ENCODE peak calls at places on chromosomes 11 and 22, in four cellular contexts. One of them, this sample, is unnamed.

GRCh38 chr11:67048515-67048914 is 8.1 kb upstream of the RHOD start:
- DNase-seq in GM23338: no peak
- DNase-seq in PC-3: no peak
- DNase-seq in hepatocyte: no peak
- DNase-seq in this sample: no peak

GRCh38 chr22:32555546-32555945 is 80.9 kb downstream of the FBXO7 start:
- DNase-seq in GM23338: no peak
- DNase-seq in PC-3: no peak
- DNase-seq in hepatocyte: no peak
- DNase-seq in this sample: no peak

GRCh38 chr22:47357493-47357892 is 595.0 kb downstream of the TBC1D22A start:
- DNase-seq in GM23338: no peak
- DNase-seq in PC-3: no peak
- DNase-seq in hepatocyte: no peak
- DNase-seq in this sample: no peak

GRCh38 chr11:122632178-122632824 is 23.2 kb upstream of the UBASH3B start:
- DNase-seq in GM23338: no peak
- DNase-seq in PC-3: no peak
- DNase-seq in hepatocyte: no peak
- DNase-seq in this sample: no peak

GRCh38 chr22:42639541-42640241 is 710 bp downstream of the ATP5MGL start:
- DNase-seq in GM23338: no peak
- DNase-seq in PC-3: no peak
- DNase-seq in hepatocyte: peak
- DNase-seq in this sample: no peak

GRCh38 chr22:50581950-50582561 is 593 bp downstream of the CHKB start:
- DNase-seq in GM23338: no peak
- DNase-seq in PC-3: no peak
- DNase-seq in hepatocyte: no peak
- DNase-seq in this sample: peak

GRCh38 chr11:25094085-25094802 is 597.4 kb downstream of the LUZP2 start:
- DNase-seq in GM23338: no peak
- DNase-seq in PC-3: no peak
- DNase-seq in hepatocyte: peak
- DNase-seq in this sample: no peak

GRCh38 chr11:122226810-122227379 is 110.9 kb upstream of the BLID start:
- DNase-seq in GM23338: no peak
- DNase-seq in PC-3: no peak
- DNase-seq in hepatocyte: no peak
- DNase-seq in this sample: no peak

GRCh38 chr11:638616-639323 is 1.7 kb downstream of the DRD4 start:
- DNase-seq in GM23338: peak
- DNase-seq in PC-3: no peak
- DNase-seq in hepatocyte: peak
- DNase-seq in this sample: no peak

GRCh38 chr11:117182551-117182935 is 4.0 kb downstream of the SIDT2 start:
- DNase-seq in GM23338: no peak
- DNase-seq in PC-3: no peak
- DNase-seq in hepatocyte: no peak
- DNase-seq in this sample: no peak

GRCh38 chr11:64220271-64220670 is 5.7 kb downstream of the TRPT1 start:
- DNase-seq in GM23338: no peak
- DNase-seq in PC-3: no peak
- DNase-seq in hepatocyte: no peak
- DNase-seq in this sample: no peak

GRCh38 chr11:62555464-62556092 is 9.0 kb upstream of the AHNAK start:
- DNase-seq in GM23338: peak
- DNase-seq in PC-3: peak
- DNase-seq in hepatocyte: peak
- DNase-seq in this sample: peak

GRCh38 chr11:10236850-10237249 is 57.2 kb downstream of the SBF2 start:
- DNase-seq in GM23338: no peak
- DNase-seq in PC-3: no peak
- DNase-seq in hepatocyte: no peak
- DNase-seq in this sample: no peak

GRCh38 chr11:68673991-68674390 is 10.4 kb upstream of the GAL start:
- DNase-seq in GM23338: no peak
- DNase-seq in PC-3: no peak
- DNase-seq in hepatocyte: no peak
- DNase-seq in this sample: no peak

GRCh38 chr11:2379471-2380174 is 2.5 kb downstream of the CD81 start:
- DNase-seq in GM23338: no peak
- DNase-seq in PC-3: no peak
- DNase-seq in hepatocyte: no peak
- DNase-seq in this sample: no peak

GRCh38 chr11:25628030-25628429 is 703.9 kb upstream of the ANO3 start:
- DNase-seq in GM23338: no peak
- DNase-seq in PC-3: no peak
- DNase-seq in hepatocyte: no peak
- DNase-seq in this sample: no peak

GRCh38 chr11:66002648-66003225 is 434 bp downstream of the BANF1 start:
- DNase-seq in GM23338: peak
- DNase-seq in PC-3: peak
- DNase-seq in hepatocyte: no peak
- DNase-seq in this sample: no peak

GRCh38 chr11:120106354-120106753 is 31.6 kb downstream of the TRIM29 start:
- DNase-seq in GM23338: no peak
- DNase-seq in PC-3: no peak
- DNase-seq in hepatocyte: no peak
- DNase-seq in this sample: no peak

GRCh38 chr11:46431211-46431610 is 39.6 kb upstream of the CHRM4 start:
- DNase-seq in GM23338: no peak
- DNase-seq in PC-3: no peak
- DNase-seq in hepatocyte: no peak
- DNase-seq in this sample: no peak

GRCh38 chr11:85961930-85962363 is 106.8 kb downstream of the CCDC83 start:
- DNase-seq in GM23338: no peak
- DNase-seq in PC-3: no peak
- DNase-seq in hepatocyte: no peak
- DNase-seq in this sample: no peak

GRCh38 chr11:1516273-1517067 is 29.9 kb upstream of the MOB2 start:
- DNase-seq in GM23338: no peak
- DNase-seq in PC-3: peak
- DNase-seq in hepatocyte: no peak
- DNase-seq in this sample: no peak

GRCh38 chr11:65864758-65865471 is 4.7 kb downstream of the MUS81 start:
- DNase-seq in GM23338: no peak
- DNase-seq in PC-3: no peak
- DNase-seq in hepatocyte: no peak
- DNase-seq in this sample: no peak

GRCh38 chr22:48621085-48621484 is 1206.6 kb downstream of the BRD1 start:
- DNase-seq in GM23338: no peak
- DNase-seq in PC-3: no peak
- DNase-seq in hepatocyte: no peak
- DNase-seq in this sample: no peak

GRCh38 chr11:122979815-122980656 is 1.6 kb downstream of the BSX start:
- DNase-seq in GM23338: peak
- DNase-seq in PC-3: no peak
- DNase-seq in hepatocyte: no peak
- DNase-seq in this sample: no peak

GRCh38 chr11:88179141-88179540 is 3.9 kb upstream of the RAB38 start:
- DNase-seq in GM23338: no peak
- DNase-seq in PC-3: peak
- DNase-seq in hepatocyte: no peak
- DNase-seq in this sample: no peak

GRCh38 chr11:96620464-96621044 is 230.7 kb downstream of the JRKL start:
- DNase-seq in GM23338: no peak
- DNase-seq in PC-3: no peak
- DNase-seq in hepatocyte: no peak
- DNase-seq in this sample: no peak

DNA sequence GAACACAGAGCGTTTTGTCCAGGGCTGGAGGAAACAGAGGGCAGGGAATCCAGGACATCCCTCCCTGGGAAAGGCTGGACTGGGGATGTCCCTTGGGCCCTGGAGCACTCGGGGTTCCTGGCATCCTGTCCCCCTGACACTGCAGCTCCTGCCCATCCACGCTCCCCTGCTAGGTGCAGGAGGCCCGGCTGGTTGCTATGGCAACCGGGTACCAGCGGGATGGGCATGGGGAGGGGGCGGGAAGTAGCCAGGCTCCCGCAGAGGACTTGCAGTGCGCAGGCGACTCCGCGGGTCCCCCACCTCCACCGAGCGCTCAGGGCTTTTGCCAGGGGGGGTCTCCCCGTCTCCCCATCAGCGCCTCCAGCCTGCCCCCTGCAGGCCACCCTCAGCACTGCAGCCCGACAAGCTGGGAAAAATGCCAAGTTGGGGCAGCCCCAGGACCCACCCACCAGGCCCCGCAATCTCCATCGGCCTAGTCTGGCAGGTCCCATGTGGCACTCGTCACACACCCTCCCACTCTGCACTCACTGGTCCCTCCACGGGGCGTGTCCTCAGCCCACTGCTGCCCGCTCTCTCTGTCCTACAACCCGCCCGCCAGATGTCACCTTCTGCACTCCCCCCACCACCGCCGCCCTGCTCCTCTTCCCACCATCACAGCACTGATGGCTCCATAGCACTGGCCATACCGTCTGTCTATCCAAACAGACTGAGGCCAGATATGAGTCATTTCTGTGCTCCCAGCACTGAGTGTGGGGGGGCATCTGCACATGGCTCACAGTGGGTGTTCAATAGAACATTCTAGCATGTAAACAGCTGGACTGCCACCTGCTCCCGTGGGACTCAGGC is 31.5 kb downstream of the KIAA0930 start:
- DNase-seq in GM23338: peak
- DNase-seq in PC-3: peak
- DNase-seq in hepatocyte: no peak
- DNase-seq in this sample: no peak
- TF ChIP-seq EZH2phosphoT487 in GM23338: no peak
- TF ChIP-seq EZH2phosphoT487 in PC-3: no peak
- TF ChIP-seq EZH2phosphoT487 in hepatocyte: no peak
- TF ChIP-seq EZH2phosphoT487 in this sample: no peak

GRCh38 chr22:38312261-38312800 is 4.9 kb downstream of the CSNK1E start:
- DNase-seq in GM23338: no peak
- DNase-seq in PC-3: no peak
- DNase-seq in hepatocyte: peak
- DNase-seq in this sample: no peak

GRCh38 chr22:38310518-38311330 is 6.5 kb downstream of the CSNK1E start:
- DNase-seq in GM23338: no peak
- DNase-seq in PC-3: no peak
- DNase-seq in hepatocyte: peak
- DNase-seq in this sample: no peak

GRCh38 chr22:38311331-38311635 is 6.0 kb downstream of the CSNK1E start:
- DNase-seq in GM23338: no peak
- DNase-seq in PC-3: no peak
- DNase-seq in hepatocyte: no peak
- DNase-seq in this sample: peak

GRCh38 chr22:38308791-38309498 is 8.3 kb downstream of the CSNK1E start:
- DNase-seq in GM23338: no peak
- DNase-seq in PC-3: no peak
- DNase-seq in hepatocyte: peak
- DNase-seq in this sample: no peak

GRCh38 chr22:38309614-38310517 is 7.4 kb downstream of the CSNK1E start:
- DNase-seq in GM23338: no peak
- DNase-seq in PC-3: no peak
- DNase-seq in hepatocyte: peak
- DNase-seq in this sample: no peak
- H3K4me3 ChIP-seq in GM23338: no peak
- H3K4me3 ChIP-seq in PC-3: no peak
- H3K4me3 ChIP-seq in hepatocyte: no peak
- H3K4me3 ChIP-seq in this sample: no peak

GRCh38 chr22:24090581-24090980 is 79.5 kb downstream of the CABIN1 start:
- DNase-seq in GM23338: no peak
- DNase-seq in PC-3: no peak
- DNase-seq in hepatocyte: no peak
- DNase-seq in this sample: no peak

GRCh38 chr22:24093855-24094254 is 82.8 kb downstream of the CABIN1 start:
- DNase-seq in GM23338: peak
- DNase-seq in PC-3: no peak
- DNase-seq in hepatocyte: no peak
- DNase-seq in this sample: no peak

GRCh38 chr22:24088796-24089195 is 77.7 kb downstream of the CABIN1 start:
- DNase-seq in GM23338: peak
- DNase-seq in PC-3: no peak
- DNase-seq in hepatocyte: no peak
- DNase-seq in this sample: no peak

GRCh38 chr22:24089951-24090350 is 78.8 kb downstream of the CABIN1 start:
- DNase-seq in GM23338: no peak
- DNase-seq in PC-3: no peak
- DNase-seq in hepatocyte: no peak
- DNase-seq in this sample: no peak

DNA sequence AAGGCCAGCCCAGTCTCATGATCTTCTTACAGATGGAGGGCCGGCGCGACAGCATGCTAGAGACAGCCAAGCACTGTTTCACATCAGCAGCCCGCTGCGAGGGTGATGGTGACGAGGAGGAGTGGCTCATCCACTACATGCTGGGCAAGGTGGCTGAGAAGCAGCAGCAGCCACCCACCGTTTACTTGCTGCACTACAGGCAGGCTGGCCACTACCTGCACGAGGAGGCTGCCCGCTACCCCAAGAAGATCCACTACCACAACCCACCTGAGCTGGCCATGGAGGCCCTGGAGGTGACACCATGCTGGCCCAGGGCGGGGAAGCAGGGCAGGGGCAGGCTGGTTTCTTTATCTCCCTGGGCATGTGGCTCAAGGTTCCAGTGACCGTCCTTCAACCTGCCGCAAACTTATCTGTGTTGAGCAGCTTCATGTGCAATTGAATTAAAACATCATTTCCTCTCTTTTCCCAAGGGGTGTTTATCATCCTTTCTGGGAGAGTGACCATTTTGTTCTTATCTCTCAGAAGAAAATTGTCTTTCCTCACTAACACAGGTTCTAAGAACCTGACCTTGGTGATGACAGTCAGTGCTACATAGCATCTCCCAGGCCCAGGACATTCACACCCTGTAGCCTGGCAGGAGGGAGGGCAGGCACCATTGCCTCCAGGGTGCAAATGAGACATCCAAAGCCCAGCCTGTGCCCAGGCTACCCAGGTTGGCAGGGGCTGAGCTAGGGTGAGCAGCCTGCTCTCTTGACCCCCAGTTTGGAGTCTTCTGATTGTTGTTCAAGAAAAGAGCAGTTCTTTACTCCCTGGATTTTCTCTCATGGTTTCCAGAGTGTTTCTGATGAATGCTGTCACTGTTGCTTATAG is 80.7 kb downstream of the CABIN1 start:
- DNase-seq in GM23338: no peak
- DNase-seq in PC-3: no peak
- DNase-seq in hepatocyte: no peak
- DNase-seq in this sample: no peak
- TF ChIP-seq CTCF in GM23338: no peak
- TF ChIP-seq CTCF in PC-3: no peak
- TF ChIP-seq CTCF in hepatocyte: no peak
- TF ChIP-seq CTCF in this sample: no peak

DNA sequence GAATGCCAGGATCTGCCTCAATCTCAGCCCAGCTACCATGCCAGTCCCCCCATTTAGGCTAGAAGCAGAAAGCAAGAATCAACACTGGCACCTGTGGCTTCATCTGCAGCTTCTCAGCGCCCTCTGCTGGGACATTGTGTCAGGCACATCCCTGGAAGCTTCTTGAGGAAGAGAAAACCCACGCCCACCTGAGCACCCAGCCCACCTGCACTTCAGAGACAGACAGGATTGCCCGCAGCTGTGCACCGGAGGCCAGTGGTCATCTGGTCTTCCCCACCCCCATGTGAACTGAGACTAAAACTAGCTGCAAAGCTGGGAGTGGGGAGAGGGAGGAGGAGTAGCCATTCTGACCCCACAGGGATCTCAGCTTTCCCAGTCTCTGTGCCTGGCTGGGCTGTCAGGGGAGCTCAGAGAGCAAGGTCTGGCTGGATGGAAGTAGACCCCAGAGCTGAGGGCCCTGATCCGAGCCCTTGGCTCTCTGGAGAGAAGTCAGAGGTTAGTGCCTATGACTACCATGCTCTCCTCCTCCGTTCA is 66.8 kb downstream of the FEZ1 start:
- DNase-seq in GM23338: peak
- DNase-seq in PC-3: peak
- DNase-seq in hepatocyte: peak
- DNase-seq in this sample: peak
- TF ChIP-seq EZH2phosphoT487 in GM23338: no peak
- TF ChIP-seq EZH2phosphoT487 in PC-3: no peak
- TF ChIP-seq EZH2phosphoT487 in hepatocyte: no peak
- TF ChIP-seq EZH2phosphoT487 in this sample: no peak

This sample was measured in OCI-LY7.